ENCODE peak calls at places on chromosomes 1 and 21, in five cellular contexts. W is heart right ventricle, F is IMR-90, O is mucosa of descending colon, T is neural progenitor cell. I is an unnamed sample.

GRCh38 chr1:64167176-64167575 is 36.2 kb upstream of the UBE2U start:
- DNase-seq in F (peak), T (no peak), O (no peak), W (no peak), I (no peak)

GRCh38 chr21:15291621-15292266 is 226.9 kb upstream of the NRIP1 start:
- DNase-seq in T (no peak), O (peak), W (no peak), F (no peak), I (no peak)

GRCh38 chr1:190084552-190084951 is 393.1 kb downstream of the BRINP3 start:
- DNase-seq in F (no peak), T (peak), W (no peak), O (no peak), I (no peak)

GRCh38 chr21:42260121-42260520 is 41.2 kb downstream of the ABCG1 start:
- DNase-seq in O (no peak), T (no peak), F (no peak), W (no peak), I (no peak)

GRCh38 chr1:151294748-151295462 is 12.8 kb downstream of the ZNF687 start:
- DNase-seq in F (no peak), T (peak), W (no peak), O (no peak), I (no peak)

GRCh38 chr1:233665575-233666270 is 51.8 kb downstream of the KCNK1 start:
- DNase-seq in O (no peak), F (no peak), W (no peak), T (no peak), I (no peak)

GRCh38 chr1:43705982-43706597 is 1.2 kb upstream of the ST3GAL3 start:
- DNase-seq in F (no peak), T (peak), O (no peak), W (no peak), I (no peak)

GRCh38 chr1:213987876-213988638 is at the start of gene PROX1:
- DNase-seq in O (peak), T (peak), W (peak), F (peak), I (peak)

GRCh38 chr1:84426376-84426775 is 28.1 kb downstream of the DNASE2B start:
- DNase-seq in T (no peak), F (no peak), O (no peak), W (no peak), I (no peak)

GRCh38 chr1:26079960-26080814 is 12.8 kb upstream of the TRIM63 start:
- DNase-seq in T (no peak), W (no peak), F (no peak), O (no peak), I (no peak)

GRCh38 chr1:21451212-21451611 is 11.3 kb downstream of the NBPF3 start:
- DNase-seq in O (no peak), W (no peak), T (no peak), F (peak), I (no peak)

GRCh38 chr1:116674761-116675160 is 7.2 kb upstream of the IGSF3 start:
- DNase-seq in O (no peak), W (no peak), T (no peak), F (no peak), I (no peak)

GRCh38 chr1:5872886-5873285 is 119.3 kb downstream of the NPHP4 start:
- DNase-seq in F (no peak), O (no peak), T (no peak), W (no peak), I (no peak)

GRCh38 chr1:29517251-29518080 is 281.1 kb downstream of the PTPRU start:
- DNase-seq in O (no peak), T (no peak), W (no peak), F (no peak), I (no peak)

GRCh38 chr1:243917177-243917862 is 67.3 kb upstream of the AKT3 start:
- DNase-seq in T (peak), W (peak), F (peak), O (peak), I (peak)

GRCh38 chr1:231407537-231408396 is 14.3 kb downstream of the EGLN1 start:
- DNase-seq in T (no peak), F (peak), W (no peak), O (no peak), I (no peak)

GRCh38 chr1:16396591-16396990 is 29.5 kb downstream of the SZRD1 start:
- DNase-seq in W (no peak), O (no peak), T (no peak), F (peak), I (no peak)

GRCh38 chr1:209797978-209798639 is 7.8 kb downstream of the IRF6 start:
- DNase-seq in O (no peak), W (no peak), T (no peak), F (no peak), I (no peak)

GRCh38 chr1:209743145-209743482 is 12.7 kb upstream of the TRAF3IP3 start:
- DNase-seq in F (peak), O (no peak), T (no peak), W (no peak), I (no peak)

GRCh38 chr21:35150562-35151226 is 101.6 kb upstream of the RUNX1 start:
- DNase-seq in O (no peak), F (peak), T (no peak), W (no peak), I (no peak)

GRCh38 chr1:1346501-1346890 is 2.7 kb downstream of the DVL1 start:
- DNase-seq in W (no peak), O (no peak), F (no peak), T (no peak), I (no peak)

GRCh38 chr1:90723561-90724108 is 6.5 kb upstream of the BARHL2 start:
- DNase-seq in T (peak), W (no peak), F (no peak), O (no peak), I (no peak)

GRCh38 chr1:178781549-178781948 is 56.5 kb downstream of the RALGPS2 start:
- DNase-seq in F (no peak), O (no peak), T (no peak), W (no peak), I (no peak)

DNA sequence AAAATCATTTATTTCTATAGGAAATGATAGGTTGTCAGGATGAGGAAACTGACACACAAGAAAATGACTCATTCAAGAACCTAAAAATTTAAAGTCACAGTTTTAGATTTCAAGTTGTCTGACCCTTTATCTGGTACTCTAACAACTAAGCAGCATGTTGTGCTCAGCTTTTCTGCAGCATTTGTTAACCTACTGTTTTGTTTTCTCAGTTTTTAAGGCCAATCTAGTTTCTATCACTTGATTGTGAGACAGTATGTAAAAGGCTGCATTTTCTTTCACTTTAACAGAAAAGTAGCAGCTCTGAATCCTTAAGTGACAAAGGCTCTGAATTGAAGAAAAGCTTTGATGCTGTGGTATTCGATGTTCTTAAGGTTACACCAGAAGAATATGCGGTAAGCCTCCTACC is 59.1 kb downstream of the RALGPS2 start:
- DNase-seq in O (no peak), F (no peak), T (no peak), W (no peak), I (no peak)
- TF ChIP-seq CTCF in O (no peak), F (no peak), T (no peak), W (no peak), I (no peak)

GRCh38 chr1:52970149-52970548 is 43.1 kb downstream of the SCP2 start:
- DNase-seq in T (peak), W (no peak), F (peak), O (no peak), I (no peak)
- TF ChIP-seq CTCF in T (peak), W (no peak), F (peak), O (no peak), I (no peak)

DNA sequence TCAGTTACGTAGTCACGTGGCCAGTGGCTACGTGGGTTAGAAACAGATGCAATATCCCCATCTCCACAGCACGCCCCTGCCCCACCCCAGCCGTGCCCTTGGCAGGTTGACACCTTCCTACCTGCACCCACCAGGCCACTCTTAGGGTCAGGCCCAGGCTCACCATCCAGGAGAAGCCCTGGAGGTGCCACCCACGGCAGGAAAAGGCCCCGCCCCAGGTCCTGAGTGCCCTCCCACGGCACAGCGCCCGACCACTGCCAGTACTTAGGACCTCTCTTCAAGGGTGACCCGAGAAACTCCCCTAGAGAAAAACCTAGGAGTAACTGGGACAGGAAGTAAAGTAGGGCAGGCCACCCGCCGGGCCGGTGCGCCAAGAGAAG is 1.5 kb downstream of the C1orf35 start:
- DNase-seq in F (no peak), W (no peak), O (peak), T (no peak), I (no peak)
- TF ChIP-seq CTCF in F (no peak), W (no peak), O (no peak), T (no peak), I (no peak)

GRCh38 chr1:50979964-50980363 is 9.9 kb downstream of the CDKN2C start:
- DNase-seq in T (no peak), O (no peak), W (no peak), F (no peak), I (no peak)
- TF ChIP-seq CTCF in T (no peak), O (no peak), W (no peak), F (no peak), I (no peak)

GRCh38 chr1:240491156-240491555 is 120.8 kb downstream of the GREM2 start:
- DNase-seq in T (no peak), W (no peak), F (peak), O (no peak), I (no peak)

GRCh38 chr1:240495652-240496051 is 116.3 kb downstream of the GREM2 start:
- DNase-seq in F (peak), T (no peak), O (no peak), W (no peak), I (no peak)

GRCh38 chr1:240496356-240496755 is 115.6 kb downstream of the GREM2 start:
- DNase-seq in O (no peak), T (no peak), F (no peak), W (no peak), I (no peak)

GRCh38 chr1:240491796-240492195 is 120.2 kb downstream of the GREM2 start:
- DNase-seq in W (no peak), F (no peak), O (no peak), T (no peak), I (no peak)

GRCh38 chr1:240492832-240493440 is 119.0 kb downstream of the GREM2 start:
- DNase-seq in T (peak), O (peak), W (no peak), F (peak), I (no peak)
- TF ChIP-seq CTCF in T (peak), O (no peak), W (peak), F (no peak), I (no peak)

DNA sequence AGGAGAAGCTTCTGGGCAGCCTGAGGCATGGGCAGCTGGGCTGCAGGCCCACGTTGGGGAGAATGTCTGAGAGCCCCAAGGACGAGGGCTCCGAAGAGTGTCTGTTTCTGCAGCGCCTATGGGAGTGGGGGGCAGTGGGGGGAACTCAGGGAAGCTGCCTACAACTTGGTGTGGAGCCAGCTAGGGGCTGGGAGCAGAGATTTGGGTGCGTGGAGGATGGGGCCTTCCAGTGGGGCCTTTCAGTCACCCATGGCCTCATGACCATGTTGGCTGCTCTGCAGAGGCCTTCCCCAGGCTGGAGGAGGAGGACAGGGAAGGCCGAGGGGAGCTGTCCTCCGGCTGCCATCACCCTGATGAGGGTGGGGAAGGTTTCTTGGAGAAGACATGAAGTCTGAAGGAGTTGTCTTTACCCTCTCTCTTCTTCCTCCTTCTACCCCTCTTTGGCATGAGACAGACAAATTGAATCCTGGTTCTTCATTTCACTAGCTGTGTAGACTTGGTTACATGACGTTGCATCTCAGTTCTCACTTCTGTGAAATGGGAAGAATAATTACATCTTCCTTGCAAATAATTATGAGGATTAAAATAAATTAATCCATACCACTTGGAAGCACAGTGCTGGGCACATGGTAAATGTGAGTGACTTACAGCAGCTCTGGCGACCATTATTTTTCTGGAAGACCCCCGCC is 8.3 kb downstream of the PPFIA4 start:
- DNase-seq in W (no peak), T (no peak), F (no peak), O (no peak), I (no peak)
- TF ChIP-seq CTCF in W (no peak), T (no peak), F (no peak), O (no peak), I (no peak)

DNA sequence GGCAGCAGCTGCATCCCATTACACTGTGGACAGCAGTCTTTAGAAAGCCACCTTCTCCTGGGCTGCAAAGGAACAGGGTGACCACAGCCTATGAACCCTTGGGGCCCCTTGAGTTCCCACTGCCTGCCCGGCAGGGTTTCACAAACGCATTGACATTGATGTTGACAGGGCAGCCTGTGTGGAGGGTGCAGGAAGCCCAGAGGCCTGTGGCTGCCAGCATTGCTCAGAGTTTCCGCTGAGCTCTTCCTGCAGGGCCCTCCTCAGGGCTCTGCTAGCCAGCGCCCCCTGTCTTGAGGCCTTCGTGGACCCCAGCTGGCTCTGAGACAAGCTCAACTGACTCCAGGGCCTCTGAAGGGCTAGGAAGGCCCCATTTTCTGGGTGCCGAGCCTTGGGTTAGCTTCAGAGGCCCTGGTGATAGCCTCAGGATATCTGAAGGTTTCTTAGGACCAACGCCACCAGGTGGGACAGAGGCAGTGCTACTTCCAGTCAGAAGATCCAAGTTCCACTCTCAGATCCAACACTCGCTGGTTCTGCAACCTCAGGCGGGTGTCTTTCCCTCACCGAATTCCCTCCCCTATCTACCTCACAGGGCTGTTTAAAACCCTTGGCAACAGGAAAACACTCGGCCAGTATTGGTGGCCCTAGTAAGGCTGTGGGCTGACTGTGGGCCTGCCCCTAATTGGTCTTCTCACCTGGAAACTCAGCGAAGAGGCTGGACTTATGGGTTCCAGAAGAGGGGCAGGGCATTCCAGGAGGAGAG is 27.2 kb upstream of the EPS8L3 start:
- DNase-seq in W (peak), F (peak), T (peak), O (peak), I (peak)
- TF ChIP-seq CTCF in W (peak), F (peak), T (peak), O (no peak), I (peak)

I was measured in B cell.